ENCODE peak calls at places on chromosomes 13 and 19, in six cellular contexts. F, D, J, Y, L and I are unnamed samples.

GRCh38 chr19:12913871-12914690 is 5.0 kb downstream of the SYCE2 start:
- DNase-seq in Y (no peak), F (peak; percentile 97), J (no peak), L (peak; percentile 33), D (no peak), I (no peak)

GRCh38 chr19:32614916-32615315 is 33.9 kb downstream of the PDCD5 start:
- DNase-seq in D (no peak), J (no peak), Y (no peak), L (no peak), F (no peak), I (no peak)

GRCh38 chr19:43774103-43774939 is 6.5 kb downstream of the KCNN4 start:
- DNase-seq in F (no peak), Y (no peak), D (peak; percentile 71), J (peak; percentile 58), L (peak; percentile 89), I (no peak)

GRCh38 chr19:47094557-47095517 is 18.7 kb downstream of the ZC3H4 start:
- DNase-seq in L (no peak), D (no peak), Y (no peak), J (no peak), F (peak; percentile 78), I (no peak)

GRCh38 chr19:33374406-33374703 is 846 bp downstream of the CEBPG start:
- DNase-seq in Y (no peak), L (peak; percentile 53), J (peak; percentile 53), F (peak; percentile 21), D (no peak), I (no peak)

GRCh38 chr19:44900328-44901244 is 5.0 kb upstream of the APOE start:
- DNase-seq in F (no peak), L (no peak), J (no peak), D (no peak), Y (no peak), I (no peak)

GRCh38 chr13:41052441-41052840 is 8.9 kb upstream of the WBP4 start:
- DNase-seq in D (no peak), L (no peak), F (no peak), J (no peak), Y (no peak), I (no peak)

GRCh38 chr19:39265321-39265916 is 2.8 kb upstream of the IFNL2 start:
- DNase-seq in D (no peak), L (no peak), J (no peak), F (no peak), Y (no peak), I (no peak)

GRCh38 chr19:48695743-48696352 is at the start of gene FUT2:
- DNase-seq in D (no peak), Y (no peak), J (no peak), F (no peak), L (no peak), I (no peak)

GRCh38 chr19:46931197-46931596 is 70.4 kb downstream of the ARHGAP35 start:
- DNase-seq in F (peak; percentile 41), D (no peak), J (no peak), Y (no peak), L (no peak), I (no peak)

GRCh38 chr13:32330438-32330837 is 15.1 kb downstream of the BRCA2 start:
- DNase-seq in D (no peak), Y (no peak), L (peak; percentile 90), F (no peak), J (peak; percentile 90), I (no peak)

GRCh38 chr19:16345457-16345856 is 20.8 kb downstream of the KLF2 start:
- DNase-seq in F (no peak), D (no peak), Y (no peak), J (no peak), L (no peak), I (no peak)

GRCh38 chr19:35352177-35352447 is 4.4 kb downstream of the FFAR1 start:
- DNase-seq in F (no peak), J (no peak), D (no peak), L (no peak), Y (no peak), I (no peak)

GRCh38 chr19:17385878-17386611 is 8.0 kb downstream of the CCDC194 start:
- DNase-seq in F (peak; percentile 54), Y (no peak), L (peak; percentile 72), D (peak; percentile 78), J (peak; percentile 55), I (no peak)

GRCh38 chr13:28356506-28357064 is 138.3 kb downstream of the FLT1 start:
- DNase-seq in J (no peak), D (no peak), Y (no peak), F (no peak), L (no peak), I (no peak)

GRCh38 chr19:13441810-13442512 is 64.3 kb downstream of the CACNA1A start:
- DNase-seq in J (peak; percentile 66), L (peak; percentile 66), D (peak; percentile 18), Y (peak; percentile 35), F (peak; percentile 23), I (no peak)

GRCh38 chr19:3673506-3674439 is 26.5 kb downstream of the PIP5K1C start:
- DNase-seq in F (no peak), D (no peak), J (no peak), L (no peak), Y (no peak), I (no peak)

GRCh38 chr13:25678398-25678797 is 306.6 kb downstream of the ATP8A2 start:
- DNase-seq in Y (no peak), L (no peak), J (no peak), F (no peak), D (no peak), I (no peak)

GRCh38 chr13:89869312-89869711 is 1478.2 kb upstream of the MIR17HG start:
- DNase-seq in L (no peak), J (no peak), Y (no peak), D (no peak), F (no peak), I (no peak)

GRCh38 chr19:13055213-13056051 is 47.2 kb downstream of the LYL1 start:
- DNase-seq in L (peak; percentile 98), D (peak; percentile 48), J (peak; percentile 96), Y (peak; percentile 82), F (no peak), I (peak; percentile 76)

GRCh38 chr13:27125357-27126282 is 46.0 kb downstream of the USP12 start:
- DNase-seq in J (no peak), D (no peak), F (no peak), Y (no peak), L (no peak), I (no peak)

GRCh38 chr13:66657165-66657895 is 572.8 kb downstream of the PCDH9 start:
- DNase-seq in D (peak; percentile 97), Y (peak; percentile 97), L (peak; percentile 97), F (no peak), J (peak; percentile 98), I (peak; percentile 57)

GRCh38 chr13:91326156-91326555 is 21.3 kb upstream of the MIR17HG start:
- DNase-seq in J (no peak), D (no peak), Y (no peak), F (no peak), L (no peak), I (no peak)

GRCh38 chr19:1746401-1747284 is 6.7 kb upstream of the ONECUT3 start:
- DNase-seq in D (no peak), Y (no peak), F (peak; percentile 21), J (peak; percentile 44), L (peak; percentile 43), I (no peak)

GRCh38 chr19:42601811-42602443 is 7.2 kb upstream of the CEACAM8 start:
- DNase-seq in L (peak; percentile 49), D (peak; percentile 25), F (peak; percentile 35), Y (no peak), J (peak; percentile 33), I (no peak)

GRCh38 chr13:44397766-44398223 is 24.2 kb downstream of the SERP2 start:
- DNase-seq in D (no peak), F (no peak), Y (no peak), L (peak; percentile 50), J (no peak), I (no peak)

GRCh38 chr19:56162258-56162657 is 13.6 kb upstream of the GALP start:
- DNase-seq in F (peak; percentile 68), D (no peak), Y (no peak), J (no peak), L (no peak), I (no peak)

GRCh38 chr13:45372189-45373115 is 31.5 kb upstream of the TPT1 start:
- DNase-seq in D (peak; percentile 38), F (peak; percentile 56), L (peak; percentile 71), Y (no peak), J (no peak), I (no peak)

GRCh38 chr19:8530061-8530679 is 16.2 kb upstream of the ZNF414 start:
- DNase-seq in J (no peak), L (no peak), Y (no peak), F (no peak), D (no peak), I (no peak)

GRCh38 chr19:23560051-23560450 is 127.0 kb downstream of the ZNF675 start:
- DNase-seq in F (no peak), D (no peak), Y (no peak), J (no peak), L (no peak), I (no peak)

GRCh38 chr19:23561341-23561740 is 125.7 kb downstream of the ZNF675 start:
- DNase-seq in D (no peak), L (peak; percentile 0), Y (no peak), J (no peak), F (no peak), I (no peak)

GRCh38 chr19:23557381-23557780 is 129.6 kb downstream of the ZNF675 start:
- DNase-seq in J (no peak), Y (no peak), D (no peak), L (no peak), F (no peak), I (no peak)

GRCh38 chr19:23554548-23554947 is 132.5 kb downstream of the ZNF675 start:
- DNase-seq in Y (no peak), D (no peak), J (no peak), F (no peak), L (no peak), I (no peak)

DNA sequence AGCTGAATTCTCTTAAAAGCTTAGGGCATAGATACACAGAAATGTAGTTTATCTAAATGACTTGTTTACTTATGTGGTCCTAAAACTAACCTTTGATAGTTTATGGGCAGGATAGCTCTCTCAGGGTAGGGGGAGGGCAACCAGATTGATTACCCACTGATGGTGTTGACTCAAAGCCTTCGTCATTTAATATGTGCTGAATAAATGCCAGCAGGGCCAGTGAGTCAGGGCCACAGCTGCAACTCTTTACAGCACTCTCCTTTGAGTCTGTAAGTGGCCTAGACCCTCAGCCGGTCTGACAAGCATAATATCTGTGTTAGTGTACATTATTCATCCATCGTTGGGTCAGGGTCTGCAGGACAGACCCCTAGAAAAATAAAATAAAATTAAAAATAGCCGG is 128.5 kb downstream of the ZNF675 start:
- DNase-seq in Y (no peak), D (no peak), J (no peak), F (no peak), L (no peak), I (no peak)
- TF ChIP-seq CTCF in Y (no peak), D (no peak), J (no peak), F (no peak), L (no peak), I (no peak)

GRCh38 chr13:107912745-107913144 is 302.6 kb downstream of the LIG4 start:
- DNase-seq in Y (no peak), D (no peak), F (no peak), J (no peak), L (no peak), I (no peak)
- H3K4me3 ChIP-seq in Y (no peak overlapping the region), D (no peak overlapping the region), F (no peak overlapping the region), J (no peak overlapping the region), L (no peak overlapping the region), I (no peak overlapping the region)

GRCh38 chr19:18665771-18666202 is 17.7 kb upstream of the CRTC1 start:
- DNase-seq in L (no peak), Y (no peak), F (no peak), J (no peak), D (no peak), I (no peak)
- TF ChIP-seq CTCF in L (no peak), Y (no peak), F (no peak), J (no peak), D (no peak), I (no peak)

GRCh38 chr13:75366380-75367280 is 115.3 kb downstream of the TBC1D4 start:
- DNase-seq in Y (no peak), J (no peak), D (no peak), L (no peak), F (no peak), I (no peak)
- H3K4me3 ChIP-seq in Y (no peak overlapping the region), J (no peak overlapping the region), D (no peak overlapping the region), L (no peak overlapping the region), F (no peak overlapping the region), I (no peak overlapping the region)